ENCODE peak calls at places on chromosomes 13 and 19, in ten cellular contexts. Y is left colon; O is T-helper 22 cell; L is stimulated activated naive CD8-positive, alpha-beta T cell treated with anti-CD3 and anti-CD28 coated beads, Interleukin-15, Interleukin-2, amounts not matched to agents 100 U/mL and 50 U/mL, for 24 hours; F is CD8-positive, alpha-beta memory T cell; Z is activated CD8-positive, alpha-beta T cell treated with anti-CD3 and anti-CD28 coated beads for 36 hours; N is tibial artery; J is heart right ventricle; K is NCI-H748 treated with DMSO at 0.1 percent for 48 hours; Q is upper lobe of right lung. X is an unnamed sample.

GRCh38 chr13:41211062-41211461 is 16.7 kb upstream of the KBTBD7 start:
- DNase-seq in O (no peak), Y (no peak), Q (no peak), L (no peak), J (no peak), F (no peak), N (no peak), K (no peak), Z (no peak), X (no peak)

GRCh38 chr13:41648314-41648935 is 191.1 kb downstream of the RGCC start:
- DNase-seq in K (no peak), N (no peak), Z (no peak), J (no peak), F (no peak), O (no peak), Q (no peak), Y (no peak), L (no peak), X (no peak)

GRCh38 chr13:24192811-24193162 is 32.3 kb downstream of the SPATA13 start:
- DNase-seq in J (no peak), N (no peak), Y (no peak), Z (no peak), Q (no peak), O (no peak), L (no peak), F (no peak), K (no peak), X (no peak)

GRCh38 chr19:38034153-38034835 is 127.3 kb downstream of the SIPA1L3 start:
- DNase-seq in L (no peak), O (no peak), N (peak), J (no peak), Z (no peak), K (no peak), Q (no peak), F (no peak), Y (peak), X (no peak)

GRCh38 chr13:99353836-99354235 is 46.6 kb upstream of the GPR183 start:
- DNase-seq in Z (peak), Q (no peak), K (no peak), O (peak), L (peak), N (no peak), J (no peak), F (no peak), Y (no peak), X (no peak)

GRCh38 chr13:20703785-20704458 is 423 bp downstream of the IL17D start:
- DNase-seq in N (peak), L (peak), K (peak), Z (peak), Q (peak), Y (peak), F (peak), O (peak), J (peak), X (peak)

GRCh38 chr13:112849500-112849899 is 119.5 kb upstream of the MCF2L start:
- DNase-seq in F (no peak), O (no peak), Y (no peak), N (no peak), Q (no peak), J (no peak), Z (no peak), K (peak), L (no peak), X (no peak)

GRCh38 chr13:109010912-109011311 is 381.5 kb downstream of the MYO16 start:
- DNase-seq in J (no peak), N (no peak), K (no peak), Z (no peak), F (no peak), L (no peak), Y (no peak), Q (no peak), O (no peak), X (no peak)

GRCh38 chr19:55199620-55200204 is 9.6 kb downstream of the PTPRH start:
- DNase-seq in J (no peak), N (no peak), F (no peak), K (no peak), Y (no peak), Z (no peak), L (no peak), O (no peak), Q (no peak), X (no peak)

X was measured in ureter.